ENCODE peak calls at places on chromosomes 2 and 18, in four cellular contexts. Y is T1000, F is thyroid gland, R is mesothelial cell of epicardium. P is an unnamed sample.

GRCh38 chr18:69469444-69469919 is 68.8 kb downstream of the DOK6 start:
- DNase-seq in Y (no peak), F (no peak), R (no peak), P (peak; percentile 19)

GRCh38 chr18:50644807-50645206 is 84.9 kb downstream of the MAPK4 start:
- DNase-seq in Y (no peak), F (no peak), R (no peak), P (no peak)

GRCh38 chr2:46697830-46698323 is 217.7 kb downstream of the MCFD2 start:
- DNase-seq in F (no peak), Y (no peak), R (no peak), P (no peak)

GRCh38 chr2:127080226-127080940 is 26.6 kb downstream of the BIN1 start:
- DNase-seq in F (no peak), R (no peak), Y (no peak), P (no peak)

GRCh38 chr2:138676654-138677053 is 103.5 kb downstream of the NXPH2 start:
- DNase-seq in F (no peak), Y (no peak), R (no peak), P (no peak)

GRCh38 chr2:176085861-176086771 is 2.4 kb upstream of the EVX2 start:
- DNase-seq in F (no peak), Y (no peak), R (peak; percentile 62), P (peak; percentile 67)

GRCh38 chr2:181876614-181877063 is 14.9 kb upstream of the ITPRID2 start:
- DNase-seq in F (peak; percentile 22), Y (peak; percentile 43), R (no peak), P (no peak)

GRCh38 chr2:179677746-179678505 is 183.5 kb downstream of the ZNF385B start:
- DNase-seq in F (no peak), Y (no peak), R (no peak), P (no peak)

GRCh38 chr2:177572236-177572671 is 179.7 kb downstream of the AGPS start:
- DNase-seq in R (no peak), Y (no peak), F (no peak), P (no peak)

P was measured in pancreas.